ENCODE peak calls at places on chromosomes 6 and 20, in six cellular contexts. E, A, R, C, G and L are unnamed samples.

GRCh38 chr6:114055758-114056157 is 84.8 kb upstream of the HDAC2 start:
- DNase-seq in G (no peak), R (no peak), C (no peak), A (no peak), E (no peak), L (no peak)

GRCh38 chr6:111761783-111762312 is 111.4 kb downstream of the FYN start:
- DNase-seq in G (no peak), A (no peak), E (no peak), C (no peak), R (no peak), L (peak; percentile 69)

GRCh38 chr6:41318648-41319565 is 16.5 kb upstream of the NCR2 start:
- DNase-seq in G (peak; percentile 79), A (peak; percentile 83), E (no peak), C (peak; percentile 45), R (no peak), L (peak; percentile 77)

GRCh38 chr20:46799781-46800180 is 90.3 kb downstream of the SLC2A10 start:
- DNase-seq in G (no peak), R (no peak), A (no peak), E (no peak), C (no peak), L (no peak)

GRCh38 chr20:24943196-24943595 is 5.9 kb upstream of the CST7 start:
- DNase-seq in C (no peak), E (no peak), G (no peak), R (no peak), A (no peak), L (no peak)

GRCh38 chr20:53736757-53737403 is 143.2 kb upstream of the ZNF217 start:
- DNase-seq in G (no peak), R (no peak), A (no peak), E (no peak), C (peak; percentile 53), L (no peak)

GRCh38 chr6:168035661-168036616 is 38.5 kb downstream of the KIF25 start:
- DNase-seq in C (peak; percentile 78), A (no peak), R (no peak), G (no peak), E (no peak), L (peak; percentile 4)

GRCh38 chr6:93417421-93417996 is 1.9 kb downstream of the EPHA7 start:
- DNase-seq in E (no peak), C (peak; percentile 20), G (no peak), A (no peak), R (no peak), L (no peak)

GRCh38 chr6:142474446-142475289 is 172.9 kb downstream of the ADGRG6 start:
- DNase-seq in R (no peak), C (peak; percentile 36), G (peak; percentile 19), E (no peak), A (no peak), L (peak; percentile 41)

GRCh38 chr6:121399971-121400370 is 35.5 kb upstream of the GJA1 start:
- DNase-seq in R (no peak), E (no peak), G (no peak), A (no peak), C (no peak), L (no peak)

GRCh38 chr6:146913842-146914562 is 290.2 kb upstream of the STXBP5 start:
- DNase-seq in R (no peak), E (peak; percentile 31), C (peak; percentile 99), G (peak; percentile 58), A (peak; percentile 33), L (no peak)

GRCh38 chr20:25485872-25486271 is 78.4 kb downstream of the GINS1 start:
- DNase-seq in G (no peak), E (no peak), A (no peak), R (no peak), C (no peak), L (no peak)

GRCh38 chr6:21502682-21503081 is 90.9 kb upstream of the SOX4 start:
- DNase-seq in C (no peak), A (no peak), E (no peak), R (no peak), G (no peak), L (no peak)

GRCh38 chr6:10393544-10394225 is 21.2 kb downstream of the TFAP2A start:
- DNase-seq in R (no peak), C (no peak), A (no peak), E (no peak), G (no peak), L (no peak)

GRCh38 chr20:48839518-48839917 is 11.7 kb upstream of the PREX1 start:
- DNase-seq in A (no peak), E (no peak), R (no peak), C (no peak), G (no peak), L (no peak)

GRCh38 chr6:37102299-37103168 is 67.4 kb upstream of the PIM1 start:
- DNase-seq in G (peak; percentile 89), E (peak; percentile 70), A (peak; percentile 87), C (peak; percentile 78), R (peak; percentile 96), L (peak; percentile 82)

GRCh38 chr6:140001005-140001404 is 626.6 kb upstream of the CITED2 start:
- DNase-seq in G (no peak), E (no peak), A (no peak), R (no peak), C (no peak), L (no peak)

GRCh38 chr20:39795401-39796272 is 833.5 kb downstream of the DHX35 start:
- DNase-seq in R (no peak), C (peak; percentile 59), A (no peak), E (no peak), G (peak; percentile 17), L (no peak)

GRCh38 chr6:8279094-8279805 is 156.1 kb downstream of the SLC35B3 start:
- DNase-seq in C (no peak), E (no peak), A (no peak), G (no peak), R (no peak), L (no peak)

GRCh38 chr6:140475086-140475485 is 1100.6 kb upstream of the CITED2 start:
- DNase-seq in A (no peak), C (peak; percentile 32), R (no peak), G (no peak), E (no peak), L (no peak)

GRCh38 chr20:25309395-25310267 is 61.7 kb downstream of the PYGB start:
- DNase-seq in G (peak; percentile 63), C (peak; percentile 69), A (no peak), R (no peak), E (peak; percentile 15), L (no peak)

GRCh38 chr20:58144071-58144470 is 84.4 kb downstream of the ANKRD60 start:
- DNase-seq in E (no peak), G (no peak), A (no peak), R (no peak), C (no peak), L (no peak)

GRCh38 chr6:152378154-152378553 is 259.0 kb downstream of the SYNE1 start:
- DNase-seq in G (no peak), C (peak; percentile 49), A (no peak), E (no peak), R (no peak), L (no peak)

GRCh38 chr6:15336905-15337583 is 91.2 kb downstream of the JARID2 start:
- DNase-seq in A (no peak), E (no peak), G (no peak), R (no peak), C (no peak), L (no peak)

DNA sequence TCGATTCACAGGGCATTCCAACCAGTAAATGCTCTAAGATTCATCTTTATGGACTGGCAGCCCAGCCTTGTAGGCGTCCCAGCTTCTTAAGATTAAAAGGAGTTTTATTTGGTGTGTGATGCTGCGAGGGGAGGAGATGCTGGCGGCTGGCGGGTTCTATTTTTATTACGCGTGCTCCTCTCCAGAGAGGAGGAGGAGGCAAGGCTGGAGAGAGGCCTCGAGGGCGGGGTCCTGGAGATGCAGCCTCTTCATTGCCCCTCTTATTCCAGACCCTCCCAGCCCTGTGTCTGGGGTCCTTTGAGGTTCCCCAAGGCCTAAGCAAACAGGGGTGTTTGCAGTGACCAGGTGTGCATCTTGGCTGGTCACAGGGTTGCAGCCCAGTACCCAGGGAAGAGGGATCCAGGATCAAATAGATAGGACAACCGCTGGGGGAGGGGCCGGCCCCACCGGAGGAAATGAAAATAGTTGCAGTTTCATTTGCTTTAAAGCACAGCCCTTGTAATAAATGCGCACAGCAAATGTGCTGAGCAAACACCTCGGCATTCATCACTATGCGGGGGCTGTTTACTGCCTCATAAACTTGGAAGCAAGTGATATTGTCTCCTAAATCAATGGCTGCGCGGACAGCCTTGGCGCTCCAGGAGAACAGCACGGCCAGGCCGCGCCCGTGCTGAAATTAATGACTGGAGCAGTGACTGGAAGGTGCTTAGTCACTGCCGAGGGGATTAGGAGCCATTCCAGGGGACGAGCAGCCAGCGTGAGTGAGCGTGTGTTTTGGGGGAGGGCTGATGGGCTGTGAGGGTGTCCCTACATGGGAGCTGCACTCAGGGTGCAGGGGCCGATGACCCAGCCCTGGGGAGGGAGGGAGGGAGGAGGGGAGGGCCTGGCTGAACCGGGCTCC is 83.0 kb downstream of the TMEM242 start:
- DNase-seq in G (peak; percentile 49), R (peak; percentile 95), C (peak; percentile 59), A (no peak), E (peak; percentile 58), L (no peak)
- H3K4me3 ChIP-seq in G (no peak overlapping the region), R (peak overlapping the region; percentile 48), C (peak overlapping the region; percentile 47), A (peak overlapping the region; percentile 47), E (peak overlapping the region; percentile 34), L (no peak overlapping the region)

GRCh38 chr6:31952140-31952805 is 6.4 kb downstream of the CFB start:
- DNase-seq in A (peak; percentile 52), E (no peak), R (no peak), G (peak; percentile 64), C (peak; percentile 22), L (no peak)
- H3K27ac ChIP-seq in A (no peak overlapping the region), E (peak overlapping the region; percentile 11), R (peak overlapping the region; percentile 60), G (no peak overlapping the region), C (no peak overlapping the region), L (no peak overlapping the region)

DNA sequence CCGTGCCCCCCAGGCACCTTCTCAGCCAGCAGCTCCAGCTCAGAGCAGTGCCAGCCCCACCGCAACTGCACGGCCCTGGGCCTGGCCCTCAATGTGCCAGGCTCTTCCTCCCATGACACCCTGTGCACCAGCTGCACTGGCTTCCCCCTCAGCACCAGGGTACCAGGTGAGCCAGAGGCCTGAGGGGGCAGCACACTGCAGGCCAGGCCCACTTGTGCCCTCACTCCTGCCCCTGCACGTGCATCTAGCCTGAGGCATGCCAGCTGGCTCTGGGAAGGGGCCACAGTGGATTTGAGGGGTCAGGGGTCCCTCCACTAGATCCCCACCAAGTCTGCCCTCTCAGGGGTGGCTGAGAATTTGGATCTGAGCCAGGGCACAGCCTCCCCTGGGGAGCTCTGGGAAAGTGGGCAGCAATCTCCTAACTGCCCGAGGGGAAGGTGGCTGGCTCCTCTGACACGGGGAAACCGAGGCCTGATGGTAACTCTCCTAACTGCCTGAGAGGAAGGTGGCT is 960 bp downstream of the TNFRSF6B start:
- DNase-seq in A (peak; percentile 13), E (no peak), C (no peak), G (peak; percentile 9), R (no peak), L (no peak)
- H3K4me3 ChIP-seq in A (peak overlapping the region; percentile 53), E (no peak overlapping the region), C (peak overlapping the region; percentile 48), G (no peak overlapping the region), R (peak overlapping the region; percentile 38), L (no peak overlapping the region)

GRCh38 chr6:160973311-160973710 is 18.3 kb upstream of the MAP3K4 start:
- DNase-seq in E (no peak), R (peak; percentile 91), G (no peak), A (peak; percentile 60), C (no peak), L (no peak)

GRCh38 chr6:160971151-160971550 is 20.4 kb upstream of the MAP3K4 start:
- DNase-seq in E (no peak), A (no peak), G (no peak), R (peak; percentile 62), C (no peak), L (no peak)

GRCh38 chr6:160973856-160974255 is 17.7 kb upstream of the MAP3K4 start:
- DNase-seq in G (no peak), A (no peak), E (no peak), C (no peak), R (peak; percentile 75), L (no peak)

GRCh38 chr6:160974304-160974771 is 17.2 kb upstream of the MAP3K4 start:
- DNase-seq in E (no peak), C (peak; percentile 95), A (peak; percentile 62), R (peak; percentile 74), G (peak; percentile 67), L (no peak)

GRCh38 chr6:160972111-160972510 is 19.5 kb upstream of the MAP3K4 start:
- DNase-seq in G (no peak), R (no peak), A (no peak), C (peak; percentile 98), E (no peak), L (no peak)
- H3K27ac ChIP-seq in G (no peak overlapping the region), R (no peak overlapping the region), A (peak overlapping the region; percentile 90), C (peak overlapping the region; percentile 51), E (no peak overlapping the region), L (no peak overlapping the region)